ENCODE peak calls at places on chromosomes 4 and X, in six cellular contexts. S is breast epithelium, L is HCT116, F is adrenal gland, Y is ovary, N is stomach. M is an unnamed sample.

GRCh38 chr4:139764192-139764591 is 98.6 kb downstream of the MGST2 start:
- DNase-seq in S (no peak), L (no peak), F (no peak), Y (no peak), N (peak; percentile 45), M (no peak)

GRCh38 chr4:147590249-147590920 is 26.8 kb upstream of the TMEM184C start:
- DNase-seq in S (no peak), L (peak; percentile 54), F (peak; percentile 45), Y (peak; percentile 80), N (peak; percentile 55), M (peak; percentile 63)

GRCh38 chr4:48620861-48621260 is 130.8 kb downstream of the ZAR1 start:
- DNase-seq in S (no peak), L (no peak), F (no peak), Y (no peak), N (no peak), M (no peak)

GRCh38 chrX:44234541-44234940 is 108.9 kb downstream of the EFHC2 start:
- DNase-seq in S (no peak), L (no peak), F (no peak), Y (no peak), N (no peak), M (no peak)

GRCh38 chr4:173367285-173367684 is 3.5 kb upstream of the SAP30 start:
- DNase-seq in S (no peak), L (no peak), F (no peak), Y (no peak), N (no peak), M (no peak)

GRCh38 chrX:29487214-29487613 is 728.1 kb upstream of the MAGEB2 start:
- DNase-seq in S (no peak), L (no peak), F (no peak), Y (no peak), N (no peak), M (no peak)

GRCh38 chr4:77652237-77652897 is 46.7 kb downstream of the CXCL13 start:
- DNase-seq in S (no peak), L (no peak), F (no peak), Y (no peak), N (no peak), M (no peak)

GRCh38 chr4:86141166-86141565 is 218.7 kb downstream of the MAPK10 start:
- DNase-seq in S (no peak), L (no peak), F (no peak), Y (no peak), N (no peak), M (no peak)

GRCh38 chrX:39813631-39814246 is 284.0 kb downstream of the BCOR start:
- DNase-seq in S (peak; percentile 67), L (no peak), F (peak; percentile 80), Y (peak; percentile 77), N (peak; percentile 69), M (no peak)

GRCh38 chrX:118577041-118577440 is 81.4 kb downstream of the DOCK11 start:
- DNase-seq in S (no peak), L (no peak), F (peak; percentile 24), Y (no peak), N (peak; percentile 67), M (no peak)

GRCh38 chrX:15916704-15917084 is 62.1 kb upstream of the AP1S2 start:
- DNase-seq in S (no peak), L (no peak), F (no peak), Y (no peak), N (no peak), M (no peak)

GRCh38 chr4:123784626-123785025 is 388.0 kb downstream of the SPRY1 start:
- DNase-seq in S (no peak), L (no peak), F (no peak), Y (no peak), N (no peak), M (no peak)

GRCh38 chr4:18454349-18454748 is 432.8 kb upstream of the LCORL start:
- DNase-seq in S (no peak), L (no peak), F (no peak), Y (no peak), N (no peak), M (no peak)

GRCh38 chrX:47178337-47178736 is 15.3 kb upstream of the UBA1 start:
- DNase-seq in S (no peak), L (no peak), F (no peak), Y (no peak), N (no peak), M (no peak)

GRCh38 chr4:98566491-98567008 is 91.9 kb downstream of the TSPAN5 start:
- DNase-seq in S (no peak), L (no peak), F (no peak), Y (peak; percentile 48), N (no peak), M (no peak)

GRCh38 chrX:154373340-154374306 is 811 bp downstream of the FLNA start:
- DNase-seq in S (peak; percentile 74), L (peak; percentile 78), F (no peak), Y (peak; percentile 76), N (peak; percentile 67), M (peak; percentile 48)

GRCh38 chr4:47143261-47143660 is 111.9 kb downstream of the GABRB1 start:
- DNase-seq in S (no peak), L (no peak), F (no peak), Y (no peak), N (no peak), M (no peak)

GRCh38 chr4:158850800-158851644 is 82.2 kb downstream of the FNIP2 start:
- DNase-seq in S (no peak), L (peak; percentile 15), F (no peak), Y (no peak), N (no peak), M (peak; percentile 42)

GRCh38 chrX:93422693-93423092 is 250.7 kb downstream of the NAP1L3 start:
- DNase-seq in S (no peak), L (no peak), F (no peak), Y (no peak), N (no peak), M (peak; percentile 0)

GRCh38 chrX:49066690-49067089 is 7.1 kb downstream of the PRAF2 start:
- DNase-seq in S (no peak), L (no peak), F (no peak), Y (no peak), N (no peak), M (no peak)

GRCh38 chr4:123783091-123783765 is 386.6 kb downstream of the SPRY1 start:
- DNase-seq in S (no peak), L (no peak), F (no peak), Y (no peak), N (no peak), M (no peak)

GRCh38 chr4:24425868-24426267 is 158.5 kb downstream of the DHX15 start:
- DNase-seq in S (no peak), L (no peak), F (no peak), Y (no peak), N (no peak), M (no peak)

GRCh38 chr4:3286335-3287175 is 6.3 kb upstream of the RGS12 start:
- DNase-seq in S (peak; percentile 35), L (no peak), F (peak; percentile 13), Y (no peak), N (peak; percentile 22), M (no peak)

GRCh38 chr4:186651181-186651603 is 72.5 kb downstream of the FAT1 start:
- DNase-seq in S (no peak), L (no peak), F (no peak), Y (no peak), N (no peak), M (no peak)

GRCh38 chr4:138222041-138222440 is 20.1 kb downstream of the SLC7A11 start:
- DNase-seq in S (no peak), L (no peak), F (no peak), Y (no peak), N (no peak), M (no peak)

GRCh38 chr4:110198472-110199419 is at the start of gene ELOVL6:
- DNase-seq in S (no peak), L (peak; percentile 61), F (peak; percentile 62), Y (peak; percentile 41), N (peak; percentile 56), M (peak; percentile 79)

GRCh38 chrX:42832764-42833549 is 55.0 kb upstream of the PPP1R2C start:
- DNase-seq in S (no peak), L (no peak), F (no peak), Y (no peak), N (no peak), M (no peak)

GRCh38 chr4:98663226-98664006 is 5.0 kb upstream of the TSPAN5 start:
- DNase-seq in S (no peak), L (no peak), F (no peak), Y (no peak), N (no peak), M (no peak)

GRCh38 chrX:149715468-149715867 is 3.6 kb downstream of the MAGEA11 start:
- DNase-seq in S (no peak), L (no peak), F (no peak), Y (no peak), N (no peak), M (no peak)

GRCh38 chr4:84480082-84480481 is 19.0 kb downstream of the NKX6-1 start:
- DNase-seq in S (no peak), L (no peak), F (no peak), Y (no peak), N (no peak), M (no peak)

GRCh38 chr4:118752551-118752950 is 67.4 kb downstream of the METTL14 start:
- DNase-seq in S (no peak), L (no peak), F (no peak), Y (no peak), N (no peak), M (no peak)

GRCh38 chr4:37685726-37686372 is 327 bp downstream of the RELL1 start:
- DNase-seq in S (peak; percentile 61), L (no peak), F (no peak), Y (peak; percentile 72), N (peak; percentile 58), M (peak; percentile 68)
- TF ChIP-seq POLR2A in S (peak; percentile 65), L (peak; percentile 22), F (peak; percentile 77), Y (peak; percentile 90), N (peak; percentile 66), M (peak; percentile 80)

GRCh38 chrX:85003655-85004244 is at the start of gene APOOL:
- DNase-seq in S (peak; percentile 83), L (peak; percentile 78), F (peak; percentile 84), Y (peak; percentile 77), N (peak; percentile 87), M (peak; percentile 94)
- TF ChIP-seq POLR2A in S (no peak), L (no peak), F (no peak), Y (no peak), N (no peak), M (peak; percentile 69)

DNA sequence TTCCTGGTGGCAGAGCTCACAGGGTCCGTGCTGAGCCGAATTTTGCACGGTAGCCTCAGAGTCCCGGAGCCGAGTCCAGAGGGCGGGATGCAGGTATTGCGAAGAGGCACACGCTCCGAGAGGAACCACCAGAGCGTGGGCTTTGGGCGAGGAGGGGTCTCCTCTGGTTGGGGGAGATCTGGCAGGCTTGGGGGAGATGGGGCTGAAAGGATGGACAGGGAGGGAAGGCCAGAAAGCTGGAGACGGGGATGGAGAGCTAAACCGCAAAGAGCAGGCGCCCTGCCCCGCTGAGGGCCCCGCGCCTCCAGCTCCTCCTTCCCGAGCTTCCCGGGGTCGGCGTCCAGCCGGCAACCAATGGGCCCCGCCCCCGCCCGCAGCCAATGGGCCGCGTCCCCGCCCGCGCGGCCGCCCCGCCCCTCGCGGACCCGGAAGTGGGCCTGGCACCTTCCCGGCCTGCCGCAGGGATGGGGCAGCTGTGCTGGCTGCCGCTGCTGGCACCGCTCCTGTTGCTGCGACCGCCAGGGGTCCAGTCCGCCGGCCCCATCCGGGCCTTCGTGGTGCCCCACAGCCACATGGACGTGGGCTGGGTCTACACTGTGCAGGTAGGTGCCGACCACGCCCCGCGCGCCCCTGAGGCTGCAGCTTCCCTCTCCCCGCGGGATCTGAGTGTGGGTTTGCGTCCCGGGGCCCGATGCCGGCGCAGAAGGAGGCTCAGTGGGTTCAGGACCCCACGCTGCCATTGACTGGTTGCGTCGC is at the start of gene MAN2B2:
- DNase-seq in S (peak; percentile 88), L (peak; percentile 27), F (peak; percentile 90), Y (peak; percentile 90), N (peak; percentile 93), M (peak; percentile 89)
- TF ChIP-seq POLR2A in S (no peak), L (no peak), F (peak; percentile 44), Y (peak; percentile 60), N (no peak), M (peak; percentile 72)

GRCh38 chr4:1113311-1114009 is at the start of gene RNF212:
- DNase-seq in S (no peak), L (no peak), F (peak; percentile 32), Y (peak; percentile 61), N (peak; percentile 32), M (no peak)
- TF ChIP-seq POLR2A in S (no peak), L (no peak), F (no peak), Y (no peak), N (no peak), M (no peak)

M was measured in erythroblast.